ENCODE peak calls at places on chromosomes 1 and 21, in ten cellular contexts. One of them, this sample, is unnamed.

GRCh38 chr1:57475366-57475765 is 51.5 kb upstream of the DAB1 start:
- DNase-seq in stimulated activated naive CD8-positive, alpha-beta T cell treated with anti-CD3 and anti-CD28 coated beads, Interleukin-15, Interleukin-2, amounts not matched to agents 100 U/mL and 50 U/mL, for 24 hours: no peak
- DNase-seq in NCI-H69: no peak
- DNase-seq in iris pigment epithelial cell: no peak
- DNase-seq in HS-27A: no peak
- DNase-seq in NCI-H1417: no peak
- DNase-seq in RPMI7951: no peak
- DNase-seq in choroid plexus epithelial cell: no peak
- DNase-seq in adrenal gland: no peak
- DNase-seq in lung: no peak
- DNase-seq in this sample: no peak

GRCh38 chr1:6831368-6831767 is 46.1 kb downstream of the CAMTA1 start:
- DNase-seq in choroid plexus epithelial cell: peak
- DNase-seq in RPMI7951: no peak
- DNase-seq in HS-27A: no peak
- DNase-seq in NCI-H1417: peak
- DNase-seq in NCI-H69: no peak
- DNase-seq in iris pigment epithelial cell: no peak
- DNase-seq in adrenal gland: no peak
- DNase-seq in stimulated activated naive CD8-positive, alpha-beta T cell treated with anti-CD3 and anti-CD28 coated beads, Interleukin-15, Interleukin-2, amounts not matched to agents 100 U/mL and 50 U/mL, for 24 hours: no peak
- DNase-seq in lung: no peak
- DNase-seq in this sample: no peak

GRCh38 chr1:3611170-3612019 is at the start of gene MEGF6:
- DNase-seq in adrenal gland: no peak
- DNase-seq in HS-27A: no peak
- DNase-seq in NCI-H1417: peak
- DNase-seq in RPMI7951: no peak
- DNase-seq in stimulated activated naive CD8-positive, alpha-beta T cell treated with anti-CD3 and anti-CD28 coated beads, Interleukin-15, Interleukin-2, amounts not matched to agents 100 U/mL and 50 U/mL, for 24 hours: peak
- DNase-seq in NCI-H69: peak
- DNase-seq in choroid plexus epithelial cell: peak
- DNase-seq in lung: peak
- DNase-seq in iris pigment epithelial cell: peak
- DNase-seq in this sample: peak

GRCh38 chr1:201740086-201740541 is 88.8 kb upstream of the IPO9 start:
- DNase-seq in NCI-H69: no peak
- DNase-seq in RPMI7951: no peak
- DNase-seq in stimulated activated naive CD8-positive, alpha-beta T cell treated with anti-CD3 and anti-CD28 coated beads, Interleukin-15, Interleukin-2, amounts not matched to agents 100 U/mL and 50 U/mL, for 24 hours: no peak
- DNase-seq in choroid plexus epithelial cell: peak
- DNase-seq in adrenal gland: no peak
- DNase-seq in lung: no peak
- DNase-seq in NCI-H1417: no peak
- DNase-seq in HS-27A: no peak
- DNase-seq in iris pigment epithelial cell: no peak
- DNase-seq in this sample: no peak

GRCh38 chr1:1356796-1357401 is 1.5 kb downstream of the MXRA8 start:
- DNase-seq in NCI-H69: no peak
- DNase-seq in RPMI7951: no peak
- DNase-seq in stimulated activated naive CD8-positive, alpha-beta T cell treated with anti-CD3 and anti-CD28 coated beads, Interleukin-15, Interleukin-2, amounts not matched to agents 100 U/mL and 50 U/mL, for 24 hours: no peak
- DNase-seq in choroid plexus epithelial cell: no peak
- DNase-seq in iris pigment epithelial cell: no peak
- DNase-seq in NCI-H1417: no peak
- DNase-seq in lung: no peak
- DNase-seq in adrenal gland: peak
- DNase-seq in HS-27A: no peak
- DNase-seq in this sample: no peak

GRCh38 chr21:27248791-27249190 is 281.9 kb upstream of the ADAMTS5 start:
- DNase-seq in RPMI7951: no peak
- DNase-seq in HS-27A: no peak
- DNase-seq in lung: no peak
- DNase-seq in choroid plexus epithelial cell: no peak
- DNase-seq in iris pigment epithelial cell: peak
- DNase-seq in stimulated activated naive CD8-positive, alpha-beta T cell treated with anti-CD3 and anti-CD28 coated beads, Interleukin-15, Interleukin-2, amounts not matched to agents 100 U/mL and 50 U/mL, for 24 hours: no peak
- DNase-seq in NCI-H1417: no peak
- DNase-seq in adrenal gland: no peak
- DNase-seq in NCI-H69: no peak
- DNase-seq in this sample: no peak

GRCh38 chr1:110200666-110201065 is 9.4 kb upstream of the KCNC4 start:
- DNase-seq in choroid plexus epithelial cell: peak
- DNase-seq in RPMI7951: peak
- DNase-seq in adrenal gland: no peak
- DNase-seq in HS-27A: no peak
- DNase-seq in iris pigment epithelial cell: peak
- DNase-seq in NCI-H1417: no peak
- DNase-seq in NCI-H69: no peak
- DNase-seq in lung: no peak
- DNase-seq in stimulated activated naive CD8-positive, alpha-beta T cell treated with anti-CD3 and anti-CD28 coated beads, Interleukin-15, Interleukin-2, amounts not matched to agents 100 U/mL and 50 U/mL, for 24 hours: no peak
- DNase-seq in this sample: no peak

GRCh38 chr21:29194847-29195246 is 64.4 kb downstream of the MAP3K7CL start:
- DNase-seq in adrenal gland: no peak
- DNase-seq in choroid plexus epithelial cell: peak
- DNase-seq in RPMI7951: peak
- DNase-seq in lung: no peak
- DNase-seq in iris pigment epithelial cell: peak
- DNase-seq in NCI-H1417: no peak
- DNase-seq in stimulated activated naive CD8-positive, alpha-beta T cell treated with anti-CD3 and anti-CD28 coated beads, Interleukin-15, Interleukin-2, amounts not matched to agents 100 U/mL and 50 U/mL, for 24 hours: no peak
- DNase-seq in NCI-H69: peak
- DNase-seq in HS-27A: no peak
- DNase-seq in this sample: no peak

GRCh38 chr1:31181515-31182343 is 58.0 kb downstream of the NKAIN1 start:
- DNase-seq in lung: peak
- DNase-seq in adrenal gland: peak
- DNase-seq in HS-27A: no peak
- DNase-seq in stimulated activated naive CD8-positive, alpha-beta T cell treated with anti-CD3 and anti-CD28 coated beads, Interleukin-15, Interleukin-2, amounts not matched to agents 100 U/mL and 50 U/mL, for 24 hours: peak
- DNase-seq in NCI-H1417: peak
- DNase-seq in NCI-H69: no peak
- DNase-seq in iris pigment epithelial cell: peak
- DNase-seq in RPMI7951: peak
- DNase-seq in choroid plexus epithelial cell: peak
- DNase-seq in this sample: peak

GRCh38 chr21:34926784-34927548 is 122.1 kb downstream of the RUNX1 start:
- DNase-seq in NCI-H69: no peak
- DNase-seq in lung: no peak
- DNase-seq in stimulated activated naive CD8-positive, alpha-beta T cell treated with anti-CD3 and anti-CD28 coated beads, Interleukin-15, Interleukin-2, amounts not matched to agents 100 U/mL and 50 U/mL, for 24 hours: no peak
- DNase-seq in adrenal gland: no peak
- DNase-seq in iris pigment epithelial cell: peak
- DNase-seq in RPMI7951: peak
- DNase-seq in HS-27A: no peak
- DNase-seq in NCI-H1417: no peak
- DNase-seq in choroid plexus epithelial cell: peak
- DNase-seq in this sample: no peak

GRCh38 chr1:246219508-246220030 is 287.5 kb downstream of the SMYD3 start:
- DNase-seq in stimulated activated naive CD8-positive, alpha-beta T cell treated with anti-CD3 and anti-CD28 coated beads, Interleukin-15, Interleukin-2, amounts not matched to agents 100 U/mL and 50 U/mL, for 24 hours: no peak
- DNase-seq in NCI-H69: peak
- DNase-seq in RPMI7951: peak
- DNase-seq in HS-27A: no peak
- DNase-seq in lung: no peak
- DNase-seq in iris pigment epithelial cell: peak
- DNase-seq in NCI-H1417: no peak
- DNase-seq in choroid plexus epithelial cell: peak
- DNase-seq in adrenal gland: no peak
- DNase-seq in this sample: peak

GRCh38 chr1:115676498-115677171 is 34.9 kb downstream of the VANGL1 start:
- DNase-seq in adrenal gland: no peak
- DNase-seq in NCI-H69: peak
- DNase-seq in stimulated activated naive CD8-positive, alpha-beta T cell treated with anti-CD3 and anti-CD28 coated beads, Interleukin-15, Interleukin-2, amounts not matched to agents 100 U/mL and 50 U/mL, for 24 hours: no peak
- DNase-seq in lung: no peak
- DNase-seq in choroid plexus epithelial cell: no peak
- DNase-seq in NCI-H1417: peak
- DNase-seq in iris pigment epithelial cell: no peak
- DNase-seq in HS-27A: no peak
- DNase-seq in RPMI7951: peak
- DNase-seq in this sample: no peak

GRCh38 chr1:170305777-170306299 is 160.1 kb downstream of the NTMT2 start:
- DNase-seq in NCI-H1417: no peak
- DNase-seq in NCI-H69: no peak
- DNase-seq in choroid plexus epithelial cell: peak
- DNase-seq in lung: no peak
- DNase-seq in RPMI7951: peak
- DNase-seq in adrenal gland: no peak
- DNase-seq in stimulated activated naive CD8-positive, alpha-beta T cell treated with anti-CD3 and anti-CD28 coated beads, Interleukin-15, Interleukin-2, amounts not matched to agents 100 U/mL and 50 U/mL, for 24 hours: no peak
- DNase-seq in iris pigment epithelial cell: no peak
- DNase-seq in HS-27A: no peak
- DNase-seq in this sample: no peak

GRCh38 chr1:161738627-161739287 is 10.8 kb upstream of the DUSP12 start:
- DNase-seq in HS-27A: no peak
- DNase-seq in lung: no peak
- DNase-seq in NCI-H1417: no peak
- DNase-seq in stimulated activated naive CD8-positive, alpha-beta T cell treated with anti-CD3 and anti-CD28 coated beads, Interleukin-15, Interleukin-2, amounts not matched to agents 100 U/mL and 50 U/mL, for 24 hours: peak
- DNase-seq in adrenal gland: peak
- DNase-seq in NCI-H69: peak
- DNase-seq in choroid plexus epithelial cell: peak
- DNase-seq in iris pigment epithelial cell: peak
- DNase-seq in RPMI7951: peak
- DNase-seq in this sample: peak

GRCh38 chr1:25193151-25193742 is 39.1 kb downstream of the SYF2 start:
- DNase-seq in RPMI7951: no peak
- DNase-seq in NCI-H69: no peak
- DNase-seq in iris pigment epithelial cell: no peak
- DNase-seq in adrenal gland: no peak
- DNase-seq in stimulated activated naive CD8-positive, alpha-beta T cell treated with anti-CD3 and anti-CD28 coated beads, Interleukin-15, Interleukin-2, amounts not matched to agents 100 U/mL and 50 U/mL, for 24 hours: no peak
- DNase-seq in lung: no peak
- DNase-seq in NCI-H1417: no peak
- DNase-seq in choroid plexus epithelial cell: no peak
- DNase-seq in HS-27A: no peak
- DNase-seq in this sample: no peak

GRCh38 chr1:90341485-90341884 is 346.6 kb downstream of the ZNF326 start:
- DNase-seq in NCI-H69: no peak
- DNase-seq in stimulated activated naive CD8-positive, alpha-beta T cell treated with anti-CD3 and anti-CD28 coated beads, Interleukin-15, Interleukin-2, amounts not matched to agents 100 U/mL and 50 U/mL, for 24 hours: no peak
- DNase-seq in lung: no peak
- DNase-seq in HS-27A: no peak
- DNase-seq in NCI-H1417: no peak
- DNase-seq in adrenal gland: no peak
- DNase-seq in choroid plexus epithelial cell: no peak
- DNase-seq in RPMI7951: no peak
- DNase-seq in iris pigment epithelial cell: no peak
- DNase-seq in this sample: no peak

GRCh38 chr1:11514366-11514765 is 35.4 kb downstream of the DISP3 start:
- DNase-seq in stimulated activated naive CD8-positive, alpha-beta T cell treated with anti-CD3 and anti-CD28 coated beads, Interleukin-15, Interleukin-2, amounts not matched to agents 100 U/mL and 50 U/mL, for 24 hours: no peak
- DNase-seq in lung: no peak
- DNase-seq in choroid plexus epithelial cell: no peak
- DNase-seq in iris pigment epithelial cell: no peak
- DNase-seq in adrenal gland: no peak
- DNase-seq in HS-27A: no peak
- DNase-seq in NCI-H69: no peak
- DNase-seq in RPMI7951: no peak
- DNase-seq in NCI-H1417: no peak
- DNase-seq in this sample: no peak

GRCh38 chr1:98794196-98794886 is 132.8 kb downstream of the SNX7 start:
- DNase-seq in iris pigment epithelial cell: peak
- DNase-seq in HS-27A: peak
- DNase-seq in lung: peak
- DNase-seq in NCI-H1417: peak
- DNase-seq in stimulated activated naive CD8-positive, alpha-beta T cell treated with anti-CD3 and anti-CD28 coated beads, Interleukin-15, Interleukin-2, amounts not matched to agents 100 U/mL and 50 U/mL, for 24 hours: peak
- DNase-seq in RPMI7951: peak
- DNase-seq in adrenal gland: peak
- DNase-seq in NCI-H69: peak
- DNase-seq in choroid plexus epithelial cell: peak
- DNase-seq in this sample: peak

GRCh38 chr1:90729484-90730246 is 12.6 kb upstream of the BARHL2 start:
- DNase-seq in RPMI7951: no peak
- DNase-seq in NCI-H1417: no peak
- DNase-seq in adrenal gland: no peak
- DNase-seq in choroid plexus epithelial cell: no peak
- DNase-seq in lung: no peak
- DNase-seq in stimulated activated naive CD8-positive, alpha-beta T cell treated with anti-CD3 and anti-CD28 coated beads, Interleukin-15, Interleukin-2, amounts not matched to agents 100 U/mL and 50 U/mL, for 24 hours: peak
- DNase-seq in iris pigment epithelial cell: no peak
- DNase-seq in HS-27A: no peak
- DNase-seq in NCI-H69: no peak
- DNase-seq in this sample: no peak

GRCh38 chr1:171814692-171815091 is 26.6 kb upstream of the DNM3 start:
- DNase-seq in choroid plexus epithelial cell: peak
- DNase-seq in lung: no peak
- DNase-seq in HS-27A: no peak
- DNase-seq in adrenal gland: no peak
- DNase-seq in NCI-H69: no peak
- DNase-seq in stimulated activated naive CD8-positive, alpha-beta T cell treated with anti-CD3 and anti-CD28 coated beads, Interleukin-15, Interleukin-2, amounts not matched to agents 100 U/mL and 50 U/mL, for 24 hours: no peak
- DNase-seq in iris pigment epithelial cell: peak
- DNase-seq in RPMI7951: peak
- DNase-seq in NCI-H1417: no peak
- DNase-seq in this sample: no peak

GRCh38 chr1:19909971-19910370 is 13.4 kb downstream of the PLA2G2E start:
- DNase-seq in stimulated activated naive CD8-positive, alpha-beta T cell treated with anti-CD3 and anti-CD28 coated beads, Interleukin-15, Interleukin-2, amounts not matched to agents 100 U/mL and 50 U/mL, for 24 hours: no peak
- DNase-seq in lung: no peak
- DNase-seq in RPMI7951: no peak
- DNase-seq in HS-27A: no peak
- DNase-seq in choroid plexus epithelial cell: no peak
- DNase-seq in adrenal gland: no peak
- DNase-seq in iris pigment epithelial cell: no peak
- DNase-seq in NCI-H69: no peak
- DNase-seq in NCI-H1417: no peak
- DNase-seq in this sample: no peak

GRCh38 chr1:177239792-177240191 is 69.0 kb downstream of the BRINP2 start:
- DNase-seq in RPMI7951: no peak
- DNase-seq in NCI-H69: no peak
- DNase-seq in NCI-H1417: no peak
- DNase-seq in choroid plexus epithelial cell: no peak
- DNase-seq in iris pigment epithelial cell: no peak
- DNase-seq in adrenal gland: no peak
- DNase-seq in lung: no peak
- DNase-seq in HS-27A: no peak
- DNase-seq in stimulated activated naive CD8-positive, alpha-beta T cell treated with anti-CD3 and anti-CD28 coated beads, Interleukin-15, Interleukin-2, amounts not matched to agents 100 U/mL and 50 U/mL, for 24 hours: no peak
- DNase-seq in this sample: no peak

GRCh38 chr1:24959623-24959975 is 29.5 kb upstream of the RUNX3 start:
- DNase-seq in stimulated activated naive CD8-positive, alpha-beta T cell treated with anti-CD3 and anti-CD28 coated beads, Interleukin-15, Interleukin-2, amounts not matched to agents 100 U/mL and 50 U/mL, for 24 hours: no peak
- DNase-seq in HS-27A: no peak
- DNase-seq in adrenal gland: no peak
- DNase-seq in NCI-H1417: no peak
- DNase-seq in choroid plexus epithelial cell: no peak
- DNase-seq in iris pigment epithelial cell: no peak
- DNase-seq in RPMI7951: peak
- DNase-seq in NCI-H69: no peak
- DNase-seq in lung: no peak
- DNase-seq in this sample: no peak

GRCh38 chr1:175887981-175888428 is 144.6 kb upstream of the TNR start:
- DNase-seq in RPMI7951: peak
- DNase-seq in lung: peak
- DNase-seq in choroid plexus epithelial cell: peak
- DNase-seq in HS-27A: no peak
- DNase-seq in NCI-H1417: peak
- DNase-seq in adrenal gland: peak
- DNase-seq in stimulated activated naive CD8-positive, alpha-beta T cell treated with anti-CD3 and anti-CD28 coated beads, Interleukin-15, Interleukin-2, amounts not matched to agents 100 U/mL and 50 U/mL, for 24 hours: peak
- DNase-seq in NCI-H69: peak
- DNase-seq in iris pigment epithelial cell: peak
- DNase-seq in this sample: peak

GRCh38 chr1:112927462-112927971 is 28.5 kb downstream of the SLC16A1 start:
- DNase-seq in NCI-H1417: no peak
- DNase-seq in HS-27A: no peak
- DNase-seq in choroid plexus epithelial cell: no peak
- DNase-seq in lung: no peak
- DNase-seq in RPMI7951: no peak
- DNase-seq in adrenal gland: no peak
- DNase-seq in stimulated activated naive CD8-positive, alpha-beta T cell treated with anti-CD3 and anti-CD28 coated beads, Interleukin-15, Interleukin-2, amounts not matched to agents 100 U/mL and 50 U/mL, for 24 hours: no peak
- DNase-seq in NCI-H69: no peak
- DNase-seq in iris pigment epithelial cell: no peak
- DNase-seq in this sample: no peak